ENCODE peak calls at places on chromosomes 11 and 22, in seven cellular contexts. R, G, A, C, V, M and L are unnamed samples.

GRCh38 chr11:59746111-59746510 is 9.1 kb upstream of the STX3 start:
- DNase-seq in R (no peak), G (no peak), A (no peak), C (no peak), V (no peak), M (no peak), L (no peak)

GRCh38 chr11:116871248-116871647 is 33.8 kb upstream of the APOA1 start:
- DNase-seq in R (no peak), G (no peak), A (no peak), C (no peak), V (no peak), M (no peak), L (no peak)

GRCh38 chr11:74493816-74494630 is 499 bp upstream of the LIPT2 start:
- DNase-seq in R (no peak), G (peak), A (no peak), C (no peak), V (no peak), M (no peak), L (no peak)

GRCh38 chr22:16925407-16925966 is 82.5 kb downstream of the GAB4 start:
- DNase-seq in R (no peak), G (no peak), A (no peak), C (no peak), V (no peak), M (no peak), L (no peak)

GRCh38 chr11:23573430-23573829 is 713.2 kb upstream of the CCDC179 start:
- DNase-seq in R (no peak), G (no peak), A (no peak), C (no peak), V (no peak), M (no peak), L (no peak)

GRCh38 chr11:12723410-12724297 is 49.4 kb downstream of the TEAD1 start:
- DNase-seq in R (no peak), G (no peak), A (no peak), C (no peak), V (no peak), M (no peak), L (no peak)

GRCh38 chr11:2566223-2567025 is 121.6 kb downstream of the KCNQ1 start:
- DNase-seq in R (no peak), G (no peak), A (no peak), C (no peak), V (no peak), M (no peak), L (peak)

GRCh38 chr11:112858289-112859023 is 102.8 kb upstream of the NCAM1 start:
- DNase-seq in R (no peak), G (no peak), A (no peak), C (no peak), V (no peak), M (no peak), L (no peak)

GRCh38 chr11:12331239-12331874 is 46.0 kb upstream of the PARVA start:
- DNase-seq in R (peak), G (peak), A (peak), C (peak), V (peak), M (peak), L (peak)

GRCh38 chr11:109940816-109941215 is 152.4 kb upstream of the ZC3H12C start:
- DNase-seq in R (no peak), G (no peak), A (no peak), C (no peak), V (peak), M (no peak), L (no peak)

GRCh38 chr11:1853376-1854131 is 670 bp downstream of the LSP1 start:
- DNase-seq in R (no peak), G (peak), A (no peak), C (no peak), V (no peak), M (no peak), L (no peak)

GRCh38 chr11:115925568-115925904 is 421.3 kb upstream of the CADM1 start:
- DNase-seq in R (no peak), G (no peak), A (no peak), C (no peak), V (no peak), M (no peak), L (no peak)

GRCh38 chr11:123111465-123111864 is 49.5 kb upstream of the HSPA8 start:
- DNase-seq in R (no peak), G (no peak), A (peak), C (peak), V (no peak), M (peak), L (no peak)

GRCh38 chr11:67648796-67649613 is 1.5 kb downstream of the ACY3 start:
- DNase-seq in R (no peak), G (peak), A (no peak), C (peak), V (no peak), M (no peak), L (no peak)

GRCh38 chr11:126308271-126308671 is 4.4 kb downstream of the DCPS start:
- DNase-seq in R (no peak), G (no peak), A (no peak), C (no peak), V (no peak), M (no peak), L (no peak)

GRCh38 chr11:8768625-8769333 is 86.2 kb downstream of the RPL27A start:
- DNase-seq in R (no peak), G (no peak), A (no peak), C (no peak), V (no peak), M (no peak), L (no peak)

GRCh38 chr11:8766993-8767374 is 84.4 kb downstream of the RPL27A start:
- DNase-seq in R (no peak), G (no peak), A (no peak), C (no peak), V (no peak), M (no peak), L (no peak)

GRCh38 chr11:8767466-8768142 is 85.0 kb downstream of the RPL27A start:
- DNase-seq in R (no peak), G (no peak), A (no peak), C (no peak), V (no peak), M (no peak), L (no peak)

GRCh38 chr11:8765294-8765693 is 82.7 kb downstream of the RPL27A start:
- DNase-seq in R (no peak), G (no peak), A (no peak), C (no peak), V (peak), M (no peak), L (no peak)

DNA sequence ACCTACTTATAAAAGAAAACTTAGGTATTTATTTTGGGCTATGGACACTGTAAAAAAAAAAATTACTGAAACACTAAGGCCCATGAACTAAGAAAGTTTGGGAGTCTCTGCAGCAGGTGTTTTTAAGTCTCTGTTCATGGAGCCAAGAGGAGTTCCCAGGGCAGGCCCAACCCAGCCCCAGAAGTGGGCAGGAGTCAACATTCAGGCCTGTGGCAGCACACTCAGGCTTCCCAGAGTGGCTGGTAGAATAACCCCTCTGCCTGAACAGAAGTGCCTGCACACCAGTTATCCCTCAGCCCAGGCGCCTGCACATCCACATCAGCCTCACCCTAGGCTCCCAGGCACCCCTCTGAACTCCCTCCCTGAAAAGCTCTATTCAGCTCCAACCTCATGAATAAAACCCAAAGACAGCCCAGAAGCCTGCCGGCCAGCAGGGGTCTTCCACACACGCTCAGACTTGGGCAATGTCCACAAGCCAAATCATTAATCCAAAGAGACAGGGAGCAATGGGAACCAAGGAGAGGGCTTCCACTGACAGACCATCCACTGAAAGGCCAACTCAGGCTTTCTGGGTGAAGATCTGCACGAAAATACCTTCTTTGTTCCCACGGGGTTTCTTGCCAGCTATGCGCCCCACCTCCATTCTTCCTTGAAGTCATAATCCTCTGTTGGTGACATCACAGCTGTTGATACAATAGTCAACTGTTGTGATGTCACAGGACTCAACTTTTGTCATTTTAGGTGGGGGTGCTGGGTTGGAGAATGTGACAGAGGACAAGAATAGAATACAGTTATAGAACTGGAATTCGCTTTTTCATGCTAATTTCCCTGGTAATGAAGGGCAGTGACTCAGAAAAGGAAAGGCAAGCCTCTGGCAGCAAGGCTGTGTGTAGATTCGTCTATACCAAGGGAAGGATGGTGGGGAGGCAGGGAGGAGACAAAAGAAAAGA is 83.7 kb downstream of the RPL27A start:
- DNase-seq in R (peak), G (no peak), A (no peak), C (no peak), V (no peak), M (no peak), L (no peak)
- TF ChIP-seq CTCF in R (peak), G (no peak), A (no peak), C (no peak), V (no peak), M (no peak), L (no peak)

GRCh38 chr11:76695133-76695532 is 24.6 kb upstream of the LRRC32 start:
- DNase-seq in R (no peak), G (peak), A (no peak), C (peak), V (no peak), M (no peak), L (no peak)
- TF ChIP-seq CTCF in R (peak), G (no peak), A (no peak), C (no peak), V (no peak), M (no peak), L (no peak)

GRCh38 chr11:78040691-78041379 is 17.8 kb upstream of the KCTD14 start:
- DNase-seq in R (peak), G (peak), A (no peak), C (no peak), V (no peak), M (no peak), L (no peak)
- TF ChIP-seq CTCF in R (peak), G (no peak), A (no peak), C (no peak), V (no peak), M (no peak), L (no peak)

GRCh38 chr11:17036666-17037658 is 22.7 kb upstream of the PLEKHA7 start:
- DNase-seq in R (peak), G (peak), A (no peak), C (peak), V (no peak), M (no peak), L (no peak)
- TF ChIP-seq CTCF in R (peak), G (no peak), A (peak), C (no peak), V (no peak), M (no peak), L (no peak)

GRCh38 chr11:395866-396265 is 1.9 kb downstream of the PKP3 start:
- DNase-seq in R (no peak), G (no peak), A (no peak), C (no peak), V (no peak), M (no peak), L (no peak)

GRCh38 chr11:396948-397548 is 3.0 kb downstream of the PKP3 start:
- DNase-seq in R (no peak), G (peak), A (peak), C (no peak), V (no peak), M (peak), L (no peak)

GRCh38 chr11:394858-395655 is 1.0 kb downstream of the PKP3 start:
- DNase-seq in R (no peak), G (no peak), A (no peak), C (no peak), V (no peak), M (no peak), L (no peak)

GRCh38 chr11:394034-394857 is at the start of gene PKP3:
- DNase-seq in R (peak), G (no peak), A (no peak), C (no peak), V (no peak), M (no peak), L (peak)

DNA sequence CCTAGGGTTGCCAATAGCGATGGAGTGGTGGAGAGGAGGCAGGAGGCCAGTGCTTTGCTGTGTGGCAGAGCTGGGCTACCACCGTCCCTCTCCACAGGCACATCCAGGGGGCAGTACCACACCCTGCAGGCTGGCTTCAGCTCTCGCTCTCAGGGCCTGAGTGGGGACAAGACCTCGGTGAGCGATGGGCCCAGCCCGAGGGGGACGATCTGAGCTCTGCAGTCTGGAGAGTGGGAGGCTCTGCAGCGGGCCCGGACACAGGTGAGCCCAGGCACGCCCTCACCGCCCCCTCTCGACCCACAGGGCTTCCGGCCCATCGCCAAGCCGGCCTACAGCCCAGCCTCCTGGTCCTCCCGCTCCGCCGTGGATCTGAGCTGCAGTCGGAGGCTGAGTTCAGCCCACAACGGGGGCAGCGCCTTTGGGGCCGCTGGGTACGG is 2.5 kb downstream of the PKP3 start:
- DNase-seq in R (no peak), G (peak), A (peak), C (no peak), V (no peak), M (no peak), L (no peak)
- TF ChIP-seq CTCF in R (peak), G (peak), A (no peak), C (no peak), V (peak), M (no peak), L (no peak)

DNA sequence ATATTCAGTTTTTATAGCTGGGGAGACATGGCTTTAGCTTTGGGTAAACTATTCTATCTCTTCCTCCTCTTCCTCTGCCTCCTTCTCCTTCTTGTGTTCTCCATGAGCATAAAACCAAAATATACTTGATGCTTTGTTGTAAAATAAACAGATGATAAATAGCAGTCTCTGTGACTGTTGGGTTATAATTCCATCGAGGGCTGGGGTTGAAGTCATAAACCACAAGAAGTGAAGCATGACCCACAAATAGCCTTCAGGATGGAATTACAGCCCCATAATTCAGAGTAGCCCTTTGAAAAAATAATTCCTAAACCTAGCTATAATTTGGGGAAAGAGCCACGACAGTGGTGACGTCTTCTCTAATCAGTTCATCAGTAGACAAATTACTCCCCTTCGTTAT is 177.7 kb downstream of the SNX19 start:
- DNase-seq in R (no peak), G (no peak), A (no peak), C (no peak), V (no peak), M (no peak), L (no peak)
- TF ChIP-seq CTCF in R (no peak), G (no peak), A (no peak), C (no peak), V (no peak), M (no peak), L (no peak)

DNA sequence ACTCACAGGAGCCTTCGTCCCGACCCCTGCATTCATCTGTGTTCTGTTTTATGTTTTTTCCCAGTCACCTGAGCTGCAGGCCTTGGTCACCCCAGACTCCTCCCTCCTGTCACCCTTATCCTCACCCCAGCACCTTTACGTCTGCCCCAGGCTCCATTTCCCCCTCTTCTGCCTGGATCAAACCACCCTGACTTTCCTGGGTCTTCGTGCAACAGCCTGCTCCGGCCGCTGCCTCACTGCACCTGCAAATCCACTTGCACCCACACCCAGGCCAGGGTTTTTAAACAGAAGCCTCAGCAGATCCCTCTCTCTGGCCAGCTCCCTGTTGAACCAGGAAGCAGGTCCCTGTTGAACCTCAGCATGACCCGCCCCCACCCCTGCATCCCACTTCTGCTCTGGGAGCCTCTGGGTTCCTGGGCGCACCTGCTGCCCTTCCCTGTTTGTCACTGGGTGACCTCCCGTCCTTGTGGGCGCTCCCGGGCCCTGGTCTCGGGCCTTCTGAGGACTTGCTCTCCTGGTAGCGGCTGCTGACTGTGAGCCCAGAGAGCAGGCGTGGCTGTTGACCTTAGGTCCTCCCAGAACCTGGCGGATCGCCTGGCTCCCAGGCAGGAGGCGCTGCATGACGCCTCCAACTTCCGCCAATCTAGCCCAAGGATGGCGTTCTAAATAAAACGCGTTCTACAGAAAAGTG is 12.8 kb downstream of the MAPK8IP2 start:
- DNase-seq in R (peak), G (no peak), A (no peak), C (no peak), V (no peak), M (peak), L (no peak)
- TF ChIP-seq CTCF in R (peak), G (no peak), A (no peak), C (no peak), V (no peak), M (no peak), L (no peak)

GRCh38 chr22:26316732-26317131 is 112.3 kb upstream of the ASPHD2 start:
- DNase-seq in R (no peak), G (no peak), A (no peak), C (no peak), V (no peak), M (no peak), L (no peak)

GRCh38 chr22:26322179-26322905 is 106.7 kb upstream of the ASPHD2 start:
- DNase-seq in R (no peak), G (no peak), A (no peak), C (no peak), V (peak), M (no peak), L (no peak)

GRCh38 chr22:26320469-26320868 is 108.6 kb upstream of the ASPHD2 start:
- DNase-seq in R (no peak), G (no peak), A (no peak), C (no peak), V (no peak), M (no peak), L (no peak)

GRCh38 chr22:26321469-26321913 is 107.6 kb upstream of the ASPHD2 start:
- DNase-seq in R (no peak), G (no peak), A (no peak), C (no peak), V (no peak), M (no peak), L (no peak)

GRCh38 chr22:26318975-26319374 is 110.1 kb upstream of the ASPHD2 start:
- DNase-seq in R (no peak), G (no peak), A (no peak), C (peak), V (no peak), M (no peak), L (no peak)
- TF ChIP-seq CTCF in R (peak), G (no peak), A (no peak), C (peak), V (no peak), M (peak), L (no peak)

GRCh38 chr11:35412285-35412684 is 7.1 kb downstream of the SLC1A2 start:
- DNase-seq in R (no peak), G (no peak), A (no peak), C (peak), V (no peak), M (no peak), L (no peak)
- TF ChIP-seq CTCF in R (peak), G (peak), A (peak), C (peak), V (peak), M (peak), L (no peak)